ENCODE peak calls at places on chromosomes 1 and 21, in six cellular contexts. One of them, this sample, is unnamed.

GRCh38 chr1:231359113-231359512 is 21.0 kb downstream of the SPRTN start:
- DNase-seq in nephron progenitor cell: no peak
- DNase-seq in adipocyte: peak
- DNase-seq in ACHN: no peak
- DNase-seq in neural crest cell: no peak
- DNase-seq in mammary epithelial cell: peak
- DNase-seq in this sample: no peak

GRCh38 chr1:91700771-91701493 is 185.0 kb downstream of the TGFBR3 start:
- DNase-seq in nephron progenitor cell: no peak
- DNase-seq in adipocyte: peak
- DNase-seq in ACHN: no peak
- DNase-seq in neural crest cell: no peak
- DNase-seq in mammary epithelial cell: no peak
- DNase-seq in this sample: no peak

GRCh38 chr1:156859523-156860112 is 701 bp upstream of the INSRR start:
- DNase-seq in nephron progenitor cell: peak
- DNase-seq in adipocyte: peak
- DNase-seq in ACHN: no peak
- DNase-seq in neural crest cell: peak
- DNase-seq in mammary epithelial cell: peak
- DNase-seq in this sample: peak

GRCh38 chr1:51567653-51568052 is 48.6 kb upstream of the EPS15 start:
- DNase-seq in nephron progenitor cell: no peak
- DNase-seq in adipocyte: peak
- DNase-seq in ACHN: no peak
- DNase-seq in neural crest cell: no peak
- DNase-seq in mammary epithelial cell: peak
- DNase-seq in this sample: no peak

GRCh38 chr1:103945774-103946173 is 196.1 kb downstream of the AMY1C start:
- DNase-seq in nephron progenitor cell: no peak
- DNase-seq in adipocyte: no peak
- DNase-seq in ACHN: no peak
- DNase-seq in neural crest cell: no peak
- DNase-seq in mammary epithelial cell: no peak
- DNase-seq in this sample: peak

GRCh38 chr1:31815307-31815645 is 546 bp downstream of the SPOCD1 start:
- DNase-seq in nephron progenitor cell: no peak
- DNase-seq in adipocyte: no peak
- DNase-seq in ACHN: no peak
- DNase-seq in neural crest cell: no peak
- DNase-seq in mammary epithelial cell: no peak
- DNase-seq in this sample: no peak

GRCh38 chr1:161008857-161009554 is 11.9 kb downstream of the F11R start:
- DNase-seq in nephron progenitor cell: no peak
- DNase-seq in adipocyte: peak
- DNase-seq in ACHN: no peak
- DNase-seq in neural crest cell: no peak
- DNase-seq in mammary epithelial cell: no peak
- DNase-seq in this sample: no peak

GRCh38 chr1:38848069-38848468 is 11.5 kb downstream of the RRAGC start:
- DNase-seq in nephron progenitor cell: no peak
- DNase-seq in adipocyte: no peak
- DNase-seq in ACHN: no peak
- DNase-seq in neural crest cell: no peak
- DNase-seq in mammary epithelial cell: no peak
- DNase-seq in this sample: no peak

GRCh38 chr1:151716771-151717631 is at the start of gene CELF3:
- DNase-seq in nephron progenitor cell: peak
- DNase-seq in adipocyte: peak
- DNase-seq in ACHN: no peak
- DNase-seq in neural crest cell: peak
- DNase-seq in mammary epithelial cell: no peak
- DNase-seq in this sample: peak

GRCh38 chr21:44946254-44947041 is 6.6 kb downstream of the SLX9 start:
- DNase-seq in nephron progenitor cell: no peak
- DNase-seq in adipocyte: no peak
- DNase-seq in ACHN: no peak
- DNase-seq in neural crest cell: no peak
- DNase-seq in mammary epithelial cell: no peak
- DNase-seq in this sample: no peak

GRCh38 chr1:225996946-225997545 is 2.1 kb downstream of the SDE2 start:
- DNase-seq in nephron progenitor cell: no peak
- DNase-seq in adipocyte: no peak
- DNase-seq in ACHN: peak
- DNase-seq in neural crest cell: no peak
- DNase-seq in mammary epithelial cell: no peak
- DNase-seq in this sample: no peak

GRCh38 chr1:190588424-190588823 is 110.8 kb upstream of the BRINP3 start:
- DNase-seq in nephron progenitor cell: no peak
- DNase-seq in adipocyte: peak
- DNase-seq in ACHN: no peak
- DNase-seq in neural crest cell: no peak
- DNase-seq in mammary epithelial cell: no peak
- DNase-seq in this sample: no peak

GRCh38 chr1:116152950-116153691 is 41.9 kb downstream of the MAB21L3 start:
- DNase-seq in nephron progenitor cell: no peak
- DNase-seq in adipocyte: no peak
- DNase-seq in ACHN: no peak
- DNase-seq in neural crest cell: no peak
- DNase-seq in mammary epithelial cell: no peak
- DNase-seq in this sample: no peak

GRCh38 chr1:204081156-204081790 is 8.4 kb downstream of the SOX13 start:
- DNase-seq in nephron progenitor cell: no peak
- DNase-seq in adipocyte: no peak
- DNase-seq in ACHN: no peak
- DNase-seq in neural crest cell: no peak
- DNase-seq in mammary epithelial cell: no peak
- DNase-seq in this sample: no peak

GRCh38 chr21:25568230-25568629 is 39.1 kb downstream of the MRPL39 start:
- DNase-seq in nephron progenitor cell: peak
- DNase-seq in adipocyte: no peak
- DNase-seq in ACHN: peak
- DNase-seq in neural crest cell: no peak
- DNase-seq in mammary epithelial cell: no peak
- DNase-seq in this sample: no peak

GRCh38 chr1:88684482-88685238 is 587 bp downstream of the PKN2 start:
- DNase-seq in nephron progenitor cell: peak
- DNase-seq in adipocyte: peak
- DNase-seq in ACHN: peak
- DNase-seq in neural crest cell: peak
- DNase-seq in mammary epithelial cell: peak
- DNase-seq in this sample: peak

GRCh38 chr21:41660748-41661147 is 106.1 kb downstream of the RIPK4 start:
- DNase-seq in nephron progenitor cell: no peak
- DNase-seq in adipocyte: no peak
- DNase-seq in ACHN: no peak
- DNase-seq in neural crest cell: no peak
- DNase-seq in mammary epithelial cell: no peak
- DNase-seq in this sample: no peak

GRCh38 chr1:10556430-10557005 is 81.8 kb downstream of the PEX14 start:
- DNase-seq in nephron progenitor cell: no peak
- DNase-seq in adipocyte: no peak
- DNase-seq in ACHN: no peak
- DNase-seq in neural crest cell: peak
- DNase-seq in mammary epithelial cell: no peak
- DNase-seq in this sample: no peak

GRCh38 chr1:71721532-71721931 is 560.8 kb downstream of the NEGR1 start:
- DNase-seq in nephron progenitor cell: no peak
- DNase-seq in adipocyte: no peak
- DNase-seq in ACHN: no peak
- DNase-seq in neural crest cell: no peak
- DNase-seq in mammary epithelial cell: no peak
- DNase-seq in this sample: no peak

GRCh38 chr1:40059292-40059959 is 18.9 kb downstream of the CAP1 start:
- DNase-seq in nephron progenitor cell: no peak
- DNase-seq in adipocyte: peak
- DNase-seq in ACHN: peak
- DNase-seq in neural crest cell: no peak
- DNase-seq in mammary epithelial cell: peak
- DNase-seq in this sample: peak

GRCh38 chr1:211495584-211495983 is 3.6 kb upstream of the RD3 start:
- DNase-seq in nephron progenitor cell: no peak
- DNase-seq in adipocyte: no peak
- DNase-seq in ACHN: no peak
- DNase-seq in neural crest cell: no peak
- DNase-seq in mammary epithelial cell: peak
- DNase-seq in this sample: no peak

GRCh38 chr1:184867866-184868585 is 106.3 kb downstream of the NIBAN1 start:
- DNase-seq in nephron progenitor cell: no peak
- DNase-seq in adipocyte: no peak
- DNase-seq in ACHN: no peak
- DNase-seq in neural crest cell: no peak
- DNase-seq in mammary epithelial cell: no peak
- DNase-seq in this sample: no peak

GRCh38 chr1:170604889-170605288 is 59.0 kb upstream of the PRRX1 start:
- DNase-seq in nephron progenitor cell: no peak
- DNase-seq in adipocyte: no peak
- DNase-seq in ACHN: no peak
- DNase-seq in neural crest cell: no peak
- DNase-seq in mammary epithelial cell: no peak
- DNase-seq in this sample: no peak

GRCh38 chr1:207750901-207751300 is 953 bp upstream of the CD46 start:
- DNase-seq in nephron progenitor cell: no peak
- DNase-seq in adipocyte: no peak
- DNase-seq in ACHN: peak
- DNase-seq in neural crest cell: no peak
- DNase-seq in mammary epithelial cell: peak
- DNase-seq in this sample: no peak

GRCh38 chr1:160951443-160952128 is 3.0 kb downstream of the ITLN2 start:
- DNase-seq in nephron progenitor cell: peak
- DNase-seq in adipocyte: peak
- DNase-seq in ACHN: peak
- DNase-seq in neural crest cell: peak
- DNase-seq in mammary epithelial cell: peak
- DNase-seq in this sample: peak

GRCh38 chr1:33014464-33015170 is 22.1 kb downstream of the AK2 start:
- DNase-seq in nephron progenitor cell: no peak
- DNase-seq in adipocyte: no peak
- DNase-seq in ACHN: no peak
- DNase-seq in neural crest cell: no peak
- DNase-seq in mammary epithelial cell: no peak
- DNase-seq in this sample: no peak

GRCh38 chr1:113929750-113930498 is 800 bp downstream of the HIPK1 start:
- DNase-seq in nephron progenitor cell: no peak
- DNase-seq in adipocyte: peak
- DNase-seq in ACHN: peak
- DNase-seq in neural crest cell: peak
- DNase-seq in mammary epithelial cell: peak
- DNase-seq in this sample: no peak

GRCh38 chr1:154403300-154403943 is 1.7 kb upstream of the IL6R start:
- DNase-seq in nephron progenitor cell: no peak
- DNase-seq in adipocyte: no peak
- DNase-seq in ACHN: no peak
- DNase-seq in neural crest cell: no peak
- DNase-seq in mammary epithelial cell: no peak
- DNase-seq in this sample: no peak

GRCh38 chr1:151841141-151841540 is 1.5 kb upstream of the C2CD4D start:
- DNase-seq in nephron progenitor cell: no peak
- DNase-seq in adipocyte: peak
- DNase-seq in ACHN: peak
- DNase-seq in neural crest cell: no peak
- DNase-seq in mammary epithelial cell: peak
- DNase-seq in this sample: no peak

GRCh38 chr1:5551274-5551966 is 440.8 kb downstream of the NPHP4 start:
- DNase-seq in nephron progenitor cell: no peak
- DNase-seq in adipocyte: no peak
- DNase-seq in ACHN: no peak
- DNase-seq in neural crest cell: no peak
- DNase-seq in mammary epithelial cell: peak
- DNase-seq in this sample: peak

GRCh38 chr1:32464191-32464715 is 619 bp upstream of the ZBTB8B start:
- DNase-seq in nephron progenitor cell: peak
- DNase-seq in adipocyte: peak
- DNase-seq in ACHN: no peak
- DNase-seq in neural crest cell: peak
- DNase-seq in mammary epithelial cell: peak
- DNase-seq in this sample: no peak

GRCh38 chr1:62131093-62131725 is 63.4 kb upstream of the L1TD1 start:
- DNase-seq in nephron progenitor cell: peak
- DNase-seq in adipocyte: peak
- DNase-seq in ACHN: peak
- DNase-seq in neural crest cell: peak
- DNase-seq in mammary epithelial cell: peak
- DNase-seq in this sample: peak

GRCh38 chr1:58065520-58065919 is 481.0 kb downstream of the OMA1 start:
- DNase-seq in nephron progenitor cell: no peak
- DNase-seq in adipocyte: no peak
- DNase-seq in ACHN: no peak
- DNase-seq in neural crest cell: no peak
- DNase-seq in mammary epithelial cell: no peak
- DNase-seq in this sample: peak

GRCh38 chr1:199551967-199552565 is 475.4 kb upstream of the NR5A2 start:
- DNase-seq in nephron progenitor cell: peak
- DNase-seq in adipocyte: peak
- DNase-seq in ACHN: peak
- DNase-seq in neural crest cell: peak
- DNase-seq in mammary epithelial cell: peak
- DNase-seq in this sample: peak

GRCh38 chr1:156914440-156914856 is 6.0 kb upstream of the LRRC71 start:
- DNase-seq in nephron progenitor cell: no peak
- DNase-seq in adipocyte: no peak
- DNase-seq in ACHN: no peak
- DNase-seq in neural crest cell: no peak
- DNase-seq in mammary epithelial cell: no peak
- DNase-seq in this sample: no peak

GRCh38 chr1:201885531-201886075 is 3.1 kb upstream of the SHISA4 start:
- DNase-seq in nephron progenitor cell: no peak
- DNase-seq in adipocyte: peak
- DNase-seq in ACHN: peak
- DNase-seq in neural crest cell: no peak
- DNase-seq in mammary epithelial cell: peak
- DNase-seq in this sample: no peak

GRCh38 chr1:222171005-222171404 is 376.9 kb downstream of the HHIPL2 start:
- DNase-seq in nephron progenitor cell: no peak
- DNase-seq in adipocyte: peak
- DNase-seq in ACHN: peak
- DNase-seq in neural crest cell: no peak
- DNase-seq in mammary epithelial cell: peak
- DNase-seq in this sample: peak

This sample was measured in iPS-NIHi11.